ENCODE peak calls at places on chromosome 5, in four cellular contexts. J is HT-29, I is right lobe of liver, S is ELR. P is an unnamed sample.

GRCh38 chr5:134079748-134080581 is 34.5 kb upstream of the TCF7 start:
- DNase-seq in J (no peak), I (no peak), S (no peak), P (no peak)

GRCh38 chr5:35822541-35822940 is 34.1 kb upstream of the IL7R start:
- DNase-seq in J (no peak), I (no peak), S (no peak), P (no peak)

GRCh38 chr5:25544652-25545249 is 900.0 kb upstream of the CDH10 start:
- DNase-seq in J (peak; percentile 68), I (peak; percentile 21), S (peak; percentile 12), P (peak; percentile 59)

GRCh38 chr5:94702729-94703128 is 84.3 kb downstream of the SLF1 start:
- DNase-seq in J (no peak), I (no peak), S (no peak), P (no peak)

GRCh38 chr5:119340597-119341218 is 15.1 kb upstream of the TNFAIP8 start:
- DNase-seq in J (no peak), I (no peak), S (no peak), P (no peak)

GRCh38 chr5:13987843-13988464 is 43.5 kb upstream of the DNAH5 start:
- DNase-seq in J (peak; percentile 88), I (peak; percentile 35), S (peak; percentile 83), P (peak; percentile 66)

GRCh38 chr5:53076014-53076413 is 33.5 kb downstream of the MOCS2 start:
- DNase-seq in J (no peak), I (no peak), S (no peak), P (no peak)

GRCh38 chr5:9212605-9213004 is 333.3 kb downstream of the SEMA5A start:
- DNase-seq in J (no peak), I (no peak), S (peak; percentile 62), P (no peak)

GRCh38 chr5:175235251-175235963 is 208.6 kb downstream of the DRD1 start:
- DNase-seq in J (no peak), I (no peak), S (no peak), P (no peak)

P was measured in endothelial cell.